ENCODE peak calls at places on chromosomes 11 and 22, in seven cellular contexts. S is thoracic aorta; L is CD8-positive, alpha-beta T cell; Q is CD4-positive, CD25-positive, alpha-beta regulatory T cell; M is Peyer's patch; F is right cardiac atrium; Y is tibial nerve. B is an unnamed sample. For H3K4me1, the result is how much of the 10 kb centered on the place peaks cover.

GRCh38 chr11:17921620-17922473 is 91.0 kb downstream of the SERGEF start:
- DNase-seq in S (no peak), M (no peak), L (no peak), Y (peak), Q (no peak), F (no peak), B (no peak)

GRCh38 chr11:3626250-3626960 is 15.4 kb downstream of the ART5 start:
- DNase-seq in S (no peak), F (peak), Q (no peak), L (no peak), Y (peak), M (peak), B (no peak)

GRCh38 chr11:68753300-68753699 is 2.0 kb upstream of the TESMIN start:
- DNase-seq in F (no peak), M (no peak), S (no peak), L (no peak), Q (no peak), Y (no peak), B (no peak)

GRCh38 chr22:49202226-49202625 is 625.4 kb downstream of the BRD1 start:
- DNase-seq in L (no peak), Y (no peak), F (no peak), S (no peak), Q (no peak), M (peak), B (no peak)

GRCh38 chr11:131632971-131633370 is 262.6 kb downstream of the NTM start:
- DNase-seq in F (no peak), S (no peak), L (no peak), Y (no peak), M (no peak), Q (no peak), B (no peak)

GRCh38 chr11:57639321-57640067 is 10.2 kb downstream of the YPEL4 start:
- DNase-seq in M (no peak), S (no peak), L (no peak), Q (no peak), F (no peak), Y (no peak), B (peak)

GRCh38 chr22:18954941-18955571 is 19.0 kb upstream of the PRODH start:
- DNase-seq in Q (no peak), S (no peak), Y (no peak), M (peak), F (peak), L (no peak), B (no peak)

GRCh38 chr11:77206264-77207018 is 78.4 kb downstream of the MYO7A start:
- DNase-seq in S (no peak), L (no peak), F (no peak), Y (no peak), Q (no peak), M (peak), B (no peak)

GRCh38 chr11:111737877-111738205 is 28.3 kb downstream of the PPP2R1B start:
- DNase-seq in L (no peak), S (no peak), F (no peak), Y (no peak), M (no peak), Q (no peak), B (no peak)

GRCh38 chr22:44351685-44352377 is 39.1 kb upstream of the SHISAL1 start:
- DNase-seq in S (no peak), Q (no peak), M (peak), Y (no peak), F (peak), L (no peak), B (no peak)

GRCh38 chr11:62852523-62853188 is 13.3 kb upstream of the WDR74 start:
- DNase-seq in F (no peak), Q (no peak), Y (no peak), S (no peak), L (no peak), M (no peak), B (no peak)

GRCh38 chr11:24622262-24622661 is 125.4 kb downstream of the LUZP2 start:
- DNase-seq in F (no peak), M (no peak), L (no peak), Q (no peak), Y (no peak), S (no peak), B (no peak)

GRCh38 chr22:42174062-42174461 is 43.5 kb upstream of the CYP2D6 start:
- DNase-seq in F (no peak), L (no peak), S (no peak), Q (no peak), Y (no peak), M (peak), B (no peak)

GRCh38 chr22:25334091-25334490 is 114.7 kb downstream of the CRYBB2 start:
- DNase-seq in F (no peak), M (peak), Q (peak), L (peak), Y (no peak), S (no peak), B (peak)

GRCh38 chr22:50150161-50151129 is 20.1 kb upstream of the PANX2 start:
- DNase-seq in M (no peak), S (no peak), Y (no peak), L (no peak), F (no peak), Q (no peak), B (no peak)

GRCh38 chr11:72589802-72590761 is 84.1 kb downstream of the PDE2A start:
- DNase-seq in Q (peak), L (peak), M (peak), S (no peak), F (peak), Y (no peak), B (no peak)

GRCh38 chr11:30585067-30585891 is 874 bp downstream of the MPPED2 start:
- DNase-seq in S (no peak), M (peak), F (peak), Q (no peak), Y (no peak), L (no peak), B (no peak)

GRCh38 chr11:12678092-12678491 is 3.9 kb downstream of the TEAD1 start:
- DNase-seq in Q (no peak), Y (no peak), L (no peak), S (no peak), M (no peak), F (no peak), B (no peak)

GRCh38 chr11:123308077-123308476 is 113.0 kb upstream of the CLMP start:
- DNase-seq in M (no peak), Q (no peak), L (no peak), F (no peak), S (no peak), Y (peak), B (no peak)

GRCh38 chr11:19365743-19366410 is 125.1 kb upstream of the E2F8 start:
- DNase-seq in M (no peak), Y (no peak), L (no peak), Q (no peak), S (no peak), F (peak), B (no peak)

GRCh38 chr22:45577746-45578523 is 75.3 kb downstream of the FBLN1 start:
- DNase-seq in M (peak), Y (peak), L (peak), S (no peak), F (peak), Q (peak), B (peak)

GRCh38 chr22:47633111-47633510 is 870.7 kb downstream of the TBC1D22A start:
- DNase-seq in M (no peak), L (no peak), F (no peak), Y (no peak), S (no peak), Q (no peak), B (no peak)

GRCh38 chr11:44622190-44622650 is 56.8 kb downstream of the CD82 start:
- DNase-seq in M (peak), Q (no peak), S (no peak), Y (no peak), F (peak), L (no peak), B (no peak)

GRCh38 chr11:112770487-112770886 is 190.7 kb upstream of the NCAM1 start:
- DNase-seq in L (no peak), Y (no peak), M (no peak), F (peak), Q (no peak), S (no peak), B (no peak)

GRCh38 chr11:1774886-1775285 is 11.2 kb upstream of the CTSD start:
- DNase-seq in Y (no peak), L (no peak), F (no peak), M (peak), Q (no peak), S (no peak), B (no peak)

GRCh38 chr22:20268350-20269012 is 363 bp upstream of the RTN4R start:
- DNase-seq in F (peak), L (peak), Y (peak), S (no peak), M (peak), Q (peak), B (no peak)
- H3K4me3 ChIP-seq in F (peak), L (no peak), Y (peak), S (peak), M (no peak), Q (no peak), B (peak)

DNA sequence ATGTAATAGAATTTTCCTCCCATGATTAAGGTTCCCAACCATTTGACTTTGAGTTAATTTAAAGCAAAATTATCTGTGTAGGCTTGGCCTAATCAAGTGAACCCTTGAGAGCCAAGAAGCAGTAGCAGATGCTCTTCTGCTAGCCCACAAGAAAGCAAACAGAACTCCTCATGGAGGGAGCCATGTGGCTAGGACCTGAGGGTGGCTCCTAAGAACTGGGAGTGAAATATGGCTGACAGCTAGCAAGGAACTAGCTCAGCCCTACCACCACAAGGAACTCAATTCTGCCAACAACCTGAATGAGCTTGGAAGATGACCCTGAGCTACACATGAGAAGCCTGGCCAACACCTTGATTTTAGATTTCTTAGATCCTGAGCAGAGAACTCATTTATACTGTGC is 167.7 kb downstream of the WNT11 start:
- DNase-seq in L (no peak), M (no peak), Q (no peak), F (no peak), Y (no peak), S (no peak), B (no peak)
- H3K27ac ChIP-seq in L (no peak), M (no peak), Q (no peak), F (no peak), Y (no peak), S (no peak), B (no peak)

GRCh38 chr22:26487996-26488395 is 4.3 kb downstream of the SRRD start:
- DNase-seq in F (no peak), Y (no peak), L (no peak), S (no peak), Q (no peak), M (no peak), B (no peak)

GRCh38 chr22:26484360-26484706 is 656 bp downstream of the SRRD start:
- DNase-seq in Q (peak), S (no peak), M (no peak), Y (no peak), L (no peak), F (no peak), B (no peak)

GRCh38 chr22:26485991-26486390 is 2.3 kb downstream of the SRRD start:
- DNase-seq in F (no peak), Q (no peak), M (no peak), Y (no peak), L (no peak), S (no peak), B (no peak)

GRCh38 chr22:26485013-26485412 is 1.3 kb downstream of the SRRD start:
- DNase-seq in Y (no peak), F (no peak), L (no peak), Q (no peak), M (no peak), S (no peak), B (no peak)

DNA sequence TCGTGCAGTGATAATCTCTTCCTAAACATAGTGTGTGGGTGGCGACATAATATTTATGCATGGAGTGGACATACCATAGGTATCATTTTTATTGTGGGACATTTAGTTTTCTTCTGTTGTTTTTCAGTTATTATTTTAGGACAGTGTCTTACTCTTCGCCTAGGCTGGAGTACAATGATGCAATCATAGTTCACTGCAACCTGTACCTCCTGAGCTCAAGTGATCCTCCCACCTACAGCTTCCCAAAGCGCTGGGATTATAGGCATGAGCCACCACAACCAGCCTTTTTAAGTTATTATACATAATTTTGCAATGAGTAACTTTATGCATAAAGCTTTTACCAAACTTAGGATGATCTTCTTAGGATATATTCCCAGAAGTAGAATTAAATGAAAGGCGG is 2.7 kb downstream of the SRRD start:
- DNase-seq in S (no peak), Y (no peak), M (no peak), Q (no peak), F (no peak), L (no peak), B (no peak)
- H3K4me1 ChIP-seq in S (under half), Y (under half), M (under half), Q (under half), F (under half), L (under half), B (under half)

DNA sequence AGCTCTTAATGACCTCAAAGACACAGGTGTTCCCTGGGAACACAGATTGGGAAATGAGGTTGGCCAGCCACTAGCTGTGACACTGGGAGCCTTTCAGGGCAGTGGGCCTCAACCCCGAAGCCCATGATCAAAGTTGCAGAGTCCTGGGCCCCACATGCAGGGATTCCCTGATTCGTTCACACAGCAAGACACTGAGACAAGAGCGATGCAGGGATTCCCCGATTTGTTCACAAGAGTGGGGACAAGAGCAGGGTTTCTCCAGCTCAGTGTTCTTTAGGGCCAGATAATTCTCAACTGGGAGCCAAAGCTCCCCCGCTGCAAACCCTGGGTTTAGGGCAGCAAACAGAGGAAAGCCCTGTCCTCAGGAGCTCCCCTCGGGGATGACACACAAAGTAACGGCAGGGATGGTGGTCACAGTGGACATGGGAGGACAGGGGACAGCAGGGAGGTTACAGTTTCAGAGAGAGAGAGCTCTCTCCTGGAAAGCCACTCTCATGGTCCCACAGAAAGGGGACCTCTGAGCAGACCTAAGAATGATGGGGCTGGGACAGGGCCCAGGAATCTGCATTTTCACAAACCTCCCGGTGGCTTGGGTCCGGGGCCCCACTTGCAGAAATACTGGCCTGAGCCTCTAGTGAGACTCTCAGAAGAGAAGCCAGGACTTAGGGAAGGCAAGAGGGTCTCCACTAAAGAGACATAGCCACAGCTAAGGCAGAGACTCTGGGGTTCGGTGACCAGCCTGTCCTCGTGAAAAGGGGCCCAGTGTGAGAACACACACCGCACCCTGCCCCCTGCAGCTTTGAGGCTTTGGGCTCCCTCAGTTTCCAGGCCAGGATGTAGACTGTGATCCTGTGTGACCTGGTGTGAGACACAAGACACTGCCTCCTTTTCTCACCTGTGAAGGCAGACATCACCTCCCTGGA is 7.4 kb upstream of the GNAZ start:
- DNase-seq in L (no peak), Y (no peak), F (no peak), Q (no peak), M (peak), S (no peak), B (no peak)
- H3K4me3 ChIP-seq in L (no peak), Y (no peak), F (no peak), Q (no peak), M (no peak), S (no peak), B (no peak)

DNA sequence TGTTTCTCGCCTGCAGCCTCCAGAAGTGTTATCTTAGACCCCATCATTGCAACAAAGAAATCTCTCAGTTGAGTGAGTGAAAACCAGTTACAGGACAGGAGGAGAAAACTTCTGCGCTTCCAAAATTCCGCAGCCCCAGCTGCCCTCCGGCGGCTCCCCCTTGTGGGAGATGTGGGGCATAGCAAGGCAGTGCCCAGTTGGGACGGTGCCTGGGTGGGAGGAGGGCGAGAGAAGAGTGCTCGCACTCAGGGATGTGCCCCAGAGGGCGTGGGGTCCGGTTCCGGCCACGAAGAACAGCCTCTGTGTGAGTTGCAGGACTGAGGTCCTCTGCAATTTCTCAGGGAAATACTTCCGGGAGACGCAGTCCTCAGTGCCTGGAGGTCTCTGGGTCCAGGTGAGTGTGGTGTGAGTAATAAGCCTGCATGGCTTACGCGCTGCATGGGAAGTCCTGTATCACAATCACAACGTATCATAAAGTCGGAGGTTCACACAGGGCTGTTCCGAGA is 87.0 kb upstream of the BLID start:
- DNase-seq in M (peak), L (no peak), S (no peak), F (peak), Q (no peak), Y (peak), B (no peak)
- H3K27ac ChIP-seq in M (no peak), L (no peak), S (peak), F (peak), Q (no peak), Y (peak), B (no peak)

GRCh38 chr11:47280860-47281259 is 10.9 kb downstream of the MADD start:
- DNase-seq in Y (no peak), M (no peak), Q (no peak), L (no peak), F (no peak), S (no peak), B (no peak)
- H3K4me1 ChIP-seq in Y (under half), M (under half), Q (under half), L (under half), F (under half), S (under half), B (under half)

DNA sequence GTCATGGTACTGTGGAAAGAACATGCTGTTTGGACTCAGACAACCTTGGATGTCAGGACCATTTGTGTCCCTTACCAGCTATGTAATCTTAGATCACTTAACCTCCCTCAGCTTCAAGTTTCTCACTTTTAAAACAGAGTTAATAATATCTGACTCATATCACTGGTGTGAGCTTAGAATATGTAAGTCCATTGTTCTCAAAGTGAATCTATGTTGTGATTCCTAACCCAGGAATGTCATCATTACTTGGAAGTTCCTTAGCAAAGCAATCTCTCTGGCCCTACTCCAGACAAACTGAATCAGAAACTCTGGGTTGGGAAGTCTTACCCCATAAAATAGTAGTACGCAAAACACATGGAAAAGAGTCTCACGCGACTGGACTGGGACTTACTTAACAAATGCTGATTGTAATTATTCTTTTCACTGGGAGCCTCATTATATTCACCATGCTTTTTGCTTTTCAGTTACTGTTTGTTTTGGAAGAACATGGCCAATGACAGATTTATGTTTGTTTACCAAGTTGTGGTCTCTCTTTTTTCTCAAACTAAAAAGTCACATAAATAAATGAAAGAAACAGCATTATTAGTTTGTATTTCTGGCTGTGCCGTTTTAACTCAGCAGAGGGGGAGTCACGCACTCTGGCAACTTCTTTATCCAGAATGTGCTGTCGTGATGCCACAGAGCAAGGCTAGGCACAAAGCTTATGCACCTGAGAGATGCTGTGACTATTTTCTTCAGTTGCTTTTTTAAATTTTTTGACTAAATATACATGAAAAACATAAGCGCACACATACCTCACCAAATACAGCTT is 217.7 kb upstream of the CTSC start:
- DNase-seq in Y (peak), S (no peak), F (no peak), Q (no peak), M (no peak), L (no peak), B (no peak)
- H3K4me3 ChIP-seq in Y (no peak), S (no peak), F (no peak), Q (no peak), M (no peak), L (no peak), B (no peak)

GRCh38 chr11:60347084-60347797 is 20.2 kb downstream of the MS4A6E start:
- DNase-seq in Q (no peak), Y (no peak), S (no peak), L (no peak), F (no peak), M (no peak), B (no peak)

GRCh38 chr11:60343094-60343704 is 16.1 kb downstream of the MS4A6E start:
- DNase-seq in F (no peak), Q (no peak), L (no peak), S (no peak), M (no peak), Y (no peak), B (no peak)

GRCh38 chr11:60348116-60348515 is 21.1 kb downstream of the MS4A6E start:
- DNase-seq in L (no peak), Y (no peak), S (no peak), M (no peak), Q (no peak), F (no peak), B (no peak)

GRCh38 chr11:60345489-60345888 is 18.4 kb downstream of the MS4A6E start:
- DNase-seq in Q (no peak), M (peak), S (no peak), F (peak), Y (no peak), L (no peak), B (no peak)

DNA sequence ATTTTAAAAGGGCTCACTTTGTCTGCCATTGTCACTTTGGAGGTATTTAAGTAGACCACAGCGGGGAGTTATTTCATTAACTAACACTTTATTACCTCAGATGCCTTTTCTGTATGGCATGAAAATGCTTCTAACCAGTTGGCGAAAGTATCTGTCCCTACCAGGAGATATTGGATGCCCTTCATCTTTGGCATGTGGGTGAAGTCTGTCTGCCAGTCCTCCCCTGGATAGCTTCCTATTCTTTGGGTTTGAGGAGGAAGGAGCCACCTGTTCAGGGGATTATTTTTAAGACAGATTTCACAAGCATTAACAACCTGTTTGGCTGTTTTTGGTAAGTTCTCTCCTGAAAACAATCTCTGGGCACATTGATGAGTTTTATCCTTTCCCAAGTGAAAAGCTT is 17.1 kb downstream of the MS4A6E start:
- DNase-seq in M (no peak), F (no peak), L (no peak), S (no peak), Y (no peak), Q (no peak), B (no peak)
- H3K27ac ChIP-seq in M (no peak), F (no peak), L (no peak), S (no peak), Y (no peak), Q (no peak), B (no peak)